ENCODE peak calls at places on chromosome 15, in four cellular contexts. O is upper lobe of left lung, J is prostate gland, Y is endothelial cell of umbilical vein. U is an unnamed sample. For H3K4me1, the result is how much of the 10 kb centered on the place peaks cover.

GRCh38 chr15:89174476-89174875 is 46.9 kb downstream of the RLBP1 start:
- DNase-seq in O (no peak), J (peak), Y (peak), U (no peak)

GRCh38 chr15:75867428-75867827 is 24.2 kb downstream of the UBE2Q2 start:
- DNase-seq in O (no peak), J (no peak), Y (no peak), U (no peak)

GRCh38 chr15:98727115-98728040 is 79.0 kb downstream of the IGF1R start:
- DNase-seq in O (peak), J (peak), Y (peak), U (peak)

GRCh38 chr15:100765458-100766224 is 114.0 kb upstream of the ALDH1A3 start:
- DNase-seq in O (no peak), J (no peak), Y (no peak), U (no peak)

GRCh38 chr15:35937380-35937779 is 391.4 kb upstream of the DPH6 start:
- DNase-seq in O (no peak), J (no peak), Y (no peak), U (no peak)

GRCh38 chr15:88208305-88208704 is 48.2 kb downstream of the NTRK3 start:
- DNase-seq in O (no peak), J (no peak), Y (no peak), U (no peak)

GRCh38 chr15:88476635-88477038 is 9.1 kb downstream of the MRPS11 start:
- DNase-seq in O (no peak), J (no peak), Y (peak), U (no peak)

GRCh38 chr15:51281368-51281967 is 56.9 kb downstream of the CYP19A1 start:
- DNase-seq in O (peak), J (peak), Y (peak), U (peak)

GRCh38 chr15:90860450-90860849 is 7.9 kb upstream of the FURIN start:
- DNase-seq in O (no peak), J (peak), Y (no peak), U (no peak)

GRCh38 chr15:98878172-98878571 is 129.4 kb downstream of the PGPEP1L start:
- DNase-seq in O (no peak), J (no peak), Y (no peak), U (no peak)

GRCh38 chr15:92184679-92185230 is 208.9 kb upstream of the ST8SIA2 start:
- DNase-seq in O (no peak), J (no peak), Y (no peak), U (no peak)

GRCh38 chr15:52801748-52802085 is 11.6 kb upstream of the ONECUT1 start:
- DNase-seq in O (no peak), J (no peak), Y (no peak), U (no peak)

GRCh38 chr15:69253156-69253555 is 45.6 kb upstream of the PAQR5 start:
- DNase-seq in O (no peak), J (no peak), Y (peak), U (no peak)

GRCh38 chr15:97156739-97157265 is 803.7 kb upstream of the ARRDC4 start:
- DNase-seq in O (no peak), J (no peak), Y (peak), U (no peak)

GRCh38 chr15:71003314-71003713 is 110.7 kb downstream of the LRRC49 start:
- DNase-seq in O (no peak), J (no peak), Y (peak), U (no peak)

GRCh38 chr15:76994001-76994400 is 925 bp upstream of the PSTPIP1 start:
- DNase-seq in O (peak), J (no peak), Y (no peak), U (peak)

GRCh38 chr15:28140062-28140461 is 40.9 kb upstream of the OCA2 start:
- DNase-seq in O (no peak), J (no peak), Y (no peak), U (no peak)

GRCh38 chr15:48402778-48403177 is 71.5 kb downstream of the DUT start:
- DNase-seq in O (no peak), J (no peak), Y (peak), U (no peak)

GRCh38 chr15:75531041-75531450 is 48.1 kb downstream of the PTPN9 start:
- DNase-seq in O (no peak), J (peak), Y (no peak), U (peak)

GRCh38 chr15:78050851-78051250 is 26.7 kb downstream of the TBC1D2B start:
- DNase-seq in O (no peak), J (no peak), Y (peak), U (no peak)

GRCh38 chr15:69434236-69434635 is 18.4 kb upstream of the RPLP1 start:
- DNase-seq in O (no peak), J (no peak), Y (no peak), U (no peak)

GRCh38 chr15:76566276-76566675 is 229.7 kb downstream of the ISL2 start:
- DNase-seq in O (no peak), J (no peak), Y (no peak), U (no peak)

GRCh38 chr15:47650564-47650963 is 66.7 kb upstream of the SEMA6D start:
- DNase-seq in O (no peak), J (no peak), Y (no peak), U (no peak)

DNA sequence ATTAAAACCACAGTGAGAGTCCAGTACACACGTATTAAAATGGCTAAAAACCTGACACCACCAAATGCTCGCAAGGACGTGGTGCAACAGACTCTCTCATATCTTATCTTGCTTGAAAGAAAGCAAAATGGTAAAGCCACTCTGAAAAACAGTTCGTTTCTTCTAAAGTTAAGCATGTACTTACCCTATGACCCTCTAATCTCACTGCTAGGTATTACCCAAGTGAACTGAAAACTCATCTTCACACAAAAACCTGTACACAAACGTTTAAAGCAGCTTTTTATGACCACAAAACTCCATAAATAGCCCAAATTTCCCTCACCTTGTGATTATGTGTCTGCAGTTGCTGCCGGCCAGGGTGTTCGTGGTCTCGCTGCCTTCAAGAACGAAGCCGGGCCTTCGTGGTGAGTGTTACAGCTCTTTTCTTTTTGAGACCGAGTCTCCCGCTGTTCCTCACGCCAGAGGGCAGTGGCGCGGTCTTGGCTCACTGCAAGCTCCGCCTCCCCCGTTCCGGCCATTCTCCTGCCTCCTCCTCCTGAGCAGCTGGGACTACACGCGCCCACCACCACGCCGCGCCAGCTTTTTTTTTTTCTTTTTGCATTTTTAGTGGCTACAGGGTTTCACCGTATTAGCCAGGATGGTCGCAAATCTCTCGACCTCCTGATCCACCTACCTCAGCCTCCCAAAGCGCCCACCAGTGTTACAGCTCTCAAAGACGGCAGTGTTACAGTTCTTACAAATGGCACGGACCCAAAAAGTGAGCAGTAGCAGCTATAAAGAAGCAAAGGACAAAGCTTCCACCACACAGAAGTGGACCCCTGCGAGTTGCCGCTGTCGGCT is 165.4 kb downstream of the TJP1 start:
- DNase-seq in O (no peak), J (peak), Y (no peak), U (no peak)
- TF ChIP-seq POLR2AphosphoS5 in O (no peak), J (no peak), Y (no peak), U (no peak)

GRCh38 chr15:80693682-80694623 is 1.2 kb upstream of the ABHD17C start:
- DNase-seq in O (no peak), J (peak), Y (peak), U (no peak)
- H3K4me1 ChIP-seq in O (under half), J (under half), Y (under half), U (under half)

GRCh38 chr15:73965730-73966103 is 26.4 kb downstream of the STOML1 start:
- DNase-seq in O (peak), J (no peak), Y (no peak), U (no peak)
- TF ChIP-seq POLR2AphosphoS5 in O (no peak), J (no peak), Y (no peak), U (no peak)

GRCh38 chr15:68114840-68115239 is 60.7 kb downstream of the PIAS1 start:
- DNase-seq in O (no peak), J (no peak), Y (peak), U (no peak)
- H3K4me1 ChIP-seq in O (under half), J (under half), Y (under half), U (under half)

DNA sequence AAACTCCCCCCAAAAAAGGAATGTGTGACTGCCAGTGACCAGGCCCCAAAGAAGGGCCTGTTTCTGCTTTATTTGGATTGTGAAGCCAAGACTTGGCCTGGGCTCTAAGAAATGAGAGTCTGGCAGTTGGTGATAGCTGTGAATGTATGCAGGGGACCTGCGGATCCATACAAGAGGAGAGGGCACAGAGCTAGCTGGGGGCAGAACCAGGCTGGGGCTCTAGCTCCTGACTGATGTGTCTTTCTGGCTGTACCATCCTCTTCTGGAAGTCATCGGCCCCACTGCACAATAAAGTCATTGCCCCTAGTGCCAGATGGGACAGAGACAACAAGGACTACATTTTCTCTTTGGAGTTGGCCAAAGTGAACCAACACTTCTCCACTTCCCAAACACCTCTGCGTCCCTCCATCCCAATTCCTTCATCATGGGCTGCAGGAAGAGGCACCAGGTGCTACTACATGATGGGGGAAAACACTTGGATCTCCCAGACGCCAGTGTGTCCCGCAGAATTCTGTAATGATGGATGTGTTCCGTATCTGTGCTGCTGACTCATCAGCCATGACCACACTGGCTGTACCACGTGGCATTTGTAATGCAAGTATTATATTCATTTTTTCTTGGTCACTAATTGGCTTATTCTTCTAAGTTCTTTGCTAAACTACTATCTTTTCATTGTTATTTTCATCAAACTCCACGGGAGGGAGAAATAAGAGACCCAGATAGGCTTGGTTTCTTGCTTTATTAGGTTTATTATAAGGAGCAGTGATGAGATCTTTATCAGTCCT is 1.7 kb upstream of the PLA2G4F start:
- DNase-seq in O (no peak), J (no peak), Y (no peak), U (no peak)
- TF ChIP-seq POLR2AphosphoS5 in O (no peak), J (no peak), Y (no peak), U (no peak)

DNA sequence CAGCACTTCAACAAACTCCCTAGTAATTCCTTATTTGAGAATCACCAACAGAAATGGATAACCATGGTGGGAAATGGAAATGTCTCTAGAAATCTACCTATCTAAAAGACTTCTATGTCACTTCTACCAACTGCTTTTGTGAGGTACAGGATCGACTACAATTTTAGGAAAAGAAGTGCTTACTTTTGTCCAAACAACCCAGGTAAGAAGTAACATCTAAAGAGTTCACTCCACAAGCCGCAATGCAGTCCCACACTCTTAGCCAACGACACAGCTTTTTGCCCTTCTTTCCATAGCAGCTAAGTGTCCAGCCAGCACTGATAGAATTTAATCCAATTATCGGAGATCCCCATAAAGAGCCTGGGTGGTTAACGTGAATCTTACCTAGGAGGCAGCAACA is 28.1 kb downstream of the ANXA2 start:
- DNase-seq in O (no peak), J (no peak), Y (no peak), U (no peak)
- H3K4me1 ChIP-seq in O (under half), J (under half), Y (half or more), U (under half)

GRCh38 chr15:63514533-63514943 is 10.1 kb downstream of the USP3 start:
- DNase-seq in O (peak), J (no peak), Y (peak), U (no peak)
- TF ChIP-seq POLR2AphosphoS5 in O (peak), J (peak), Y (no peak), U (peak)

DNA sequence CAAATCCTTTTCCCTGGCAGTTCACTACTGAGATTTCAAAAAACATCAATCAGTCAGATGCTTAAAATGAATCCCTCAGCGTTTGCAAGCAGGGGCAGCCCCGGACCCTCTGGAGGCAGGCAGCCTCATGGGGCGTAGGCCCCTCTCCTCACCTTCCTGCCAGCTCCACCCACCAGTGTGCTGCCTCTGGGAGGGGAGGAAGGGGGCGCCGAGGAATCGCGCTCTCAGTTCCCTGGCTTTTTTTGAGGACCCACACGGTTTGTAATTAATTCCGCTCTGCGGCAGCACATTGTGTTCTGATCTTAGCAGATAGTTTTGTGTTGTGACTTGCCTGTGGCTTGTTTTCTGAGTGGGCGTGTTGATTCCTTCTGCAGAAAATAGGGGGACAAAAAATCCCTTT is 159.9 kb downstream of the KLF13 start:
- DNase-seq in O (no peak), J (no peak), Y (no peak), U (no peak)
- H3K4me1 ChIP-seq in O (under half), J (under half), Y (under half), U (under half)

GRCh38 chr15:67145307-67145610 is 79.9 kb downstream of the SMAD3 start:
- DNase-seq in O (no peak), J (no peak), Y (no peak), U (no peak)

GRCh38 chr15:67144609-67145306 is 79.4 kb downstream of the SMAD3 start:
- DNase-seq in O (peak), J (no peak), Y (no peak), U (no peak)

GRCh38 chr15:67145710-67146109 is 80.3 kb downstream of the SMAD3 start:
- DNase-seq in O (peak), J (no peak), Y (no peak), U (no peak)

GRCh38 chr15:67142142-67143092 is 77.0 kb downstream of the SMAD3 start:
- DNase-seq in O (peak), J (no peak), Y (peak), U (no peak)

GRCh38 chr15:67143646-67144045 is 78.2 kb downstream of the SMAD3 start:
- DNase-seq in O (peak), J (no peak), Y (no peak), U (no peak)
- TF ChIP-seq POLR2AphosphoS5 in O (no peak), J (no peak), Y (no peak), U (no peak)

DNA sequence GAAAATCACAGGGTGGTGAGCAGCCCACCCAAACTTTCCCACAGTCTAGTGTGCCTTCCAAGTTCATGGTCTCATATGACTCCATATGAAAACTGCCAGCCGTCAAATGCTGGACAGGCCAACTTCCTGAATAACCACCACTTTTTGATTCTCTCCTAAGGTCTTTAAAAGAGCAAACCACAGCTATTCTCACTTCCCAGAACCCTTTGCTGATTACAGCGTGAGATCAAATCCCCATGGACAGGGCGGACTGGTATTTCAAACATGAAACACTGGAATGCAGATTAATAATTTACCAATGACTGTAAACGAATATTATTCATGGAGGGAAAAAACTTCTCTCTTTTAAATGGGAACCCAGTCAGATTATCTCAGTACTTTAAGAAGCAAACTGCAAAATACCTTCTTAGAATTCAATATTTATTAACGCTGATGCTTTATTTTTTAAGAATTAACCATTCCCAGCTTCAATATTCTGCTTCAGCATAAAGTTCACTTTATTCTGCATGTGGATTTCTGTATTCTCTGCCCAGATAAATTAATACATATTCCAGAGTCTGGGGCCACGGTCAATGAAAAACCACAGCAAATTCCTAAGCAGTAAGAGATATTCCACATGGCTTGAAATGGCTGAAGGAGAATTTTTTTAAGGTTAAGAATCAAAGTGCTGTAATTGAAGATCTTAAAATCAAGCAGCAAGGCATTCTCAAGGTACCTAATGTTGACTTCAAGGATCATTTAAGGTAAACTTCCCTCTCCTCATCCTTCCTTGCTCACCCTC is 42.9 kb downstream of the MYO1E start:
- DNase-seq in O (no peak), J (no peak), Y (no peak), U (no peak)
- H3K4me1 ChIP-seq in O (under half), J (under half), Y (under half), U (half or more)